ENCODE peak calls at places on chromosomes 13 and 19, in four cellular contexts. One of them, this sample, is unnamed. For H3K79me2, the result is how much of the 10 kb centered on the place peaks cover.

GRCh38 chr19:4474504-4475136 is 2.5 kb downstream of the HDGFL2 start:
- DNase-seq in OCI-LY7: peak
- DNase-seq in HCT116: no peak
- DNase-seq in GM23338: peak
- DNase-seq in this sample: peak

GRCh38 chr13:108682714-108683113 is 53.3 kb downstream of the MYO16 start:
- DNase-seq in OCI-LY7: no peak
- DNase-seq in HCT116: no peak
- DNase-seq in GM23338: no peak
- DNase-seq in this sample: no peak

GRCh38 chr19:41441321-41441945 is 1.5 kb upstream of the ERICH4 start:
- DNase-seq in OCI-LY7: no peak
- DNase-seq in GM23338: no peak
- DNase-seq in HCT116: no peak
- DNase-seq in this sample: no peak

GRCh38 chr13:113045214-113046007 is 60.2 kb upstream of the F7 start:
- DNase-seq in GM23338: no peak
- DNase-seq in OCI-LY7: no peak
- DNase-seq in HCT116: no peak
- DNase-seq in this sample: no peak

GRCh38 chr19:55484571-55485438 is at the start of gene NAT14:
- DNase-seq in HCT116: no peak
- DNase-seq in GM23338: peak
- DNase-seq in OCI-LY7: peak
- DNase-seq in this sample: peak

GRCh38 chr13:30870916-30871712 is 35.0 kb upstream of the MEDAG start:
- DNase-seq in OCI-LY7: no peak
- DNase-seq in GM23338: peak
- DNase-seq in HCT116: no peak
- DNase-seq in this sample: no peak

GRCh38 chr19:12867120-12868099 is 13.8 kb downstream of the DNASE2 start:
- DNase-seq in GM23338: peak
- DNase-seq in HCT116: no peak
- DNase-seq in OCI-LY7: peak
- DNase-seq in this sample: peak

GRCh38 chr19:18117364-18117691 is 19.8 kb downstream of the MAST3 start:
- DNase-seq in GM23338: no peak
- DNase-seq in OCI-LY7: no peak
- DNase-seq in HCT116: no peak
- DNase-seq in this sample: no peak

GRCh38 chr13:97849305-97849704 is 104.2 kb upstream of the IPO5 start:
- DNase-seq in HCT116: peak
- DNase-seq in GM23338: peak
- DNase-seq in OCI-LY7: peak
- DNase-seq in this sample: peak

GRCh38 chr19:44851427-44851826 is 5.3 kb downstream of the NECTIN2 start:
- DNase-seq in GM23338: no peak
- DNase-seq in OCI-LY7: peak
- DNase-seq in HCT116: no peak
- DNase-seq in this sample: no peak

GRCh38 chr13:113415032-113415431 is 38.3 kb downstream of the ADPRHL1 start:
- DNase-seq in GM23338: no peak
- DNase-seq in OCI-LY7: no peak
- DNase-seq in HCT116: no peak
- DNase-seq in this sample: no peak

GRCh38 chr19:33344210-33344609 is 29.3 kb upstream of the CEBPG start:
- DNase-seq in OCI-LY7: no peak
- DNase-seq in HCT116: no peak
- DNase-seq in GM23338: peak
- DNase-seq in this sample: no peak

GRCh38 chr19:23914402-23915286 is at the start of gene ZNF726:
- DNase-seq in HCT116: no peak
- DNase-seq in GM23338: peak
- DNase-seq in OCI-LY7: peak
- DNase-seq in this sample: no peak

GRCh38 chr13:41694902-41695301 is 237.6 kb downstream of the RGCC start:
- DNase-seq in GM23338: no peak
- DNase-seq in OCI-LY7: peak
- DNase-seq in HCT116: peak
- DNase-seq in this sample: peak

GRCh38 chr13:108915634-108916497 is 286.5 kb downstream of the MYO16 start:
- DNase-seq in GM23338: peak
- DNase-seq in HCT116: peak
- DNase-seq in OCI-LY7: no peak
- DNase-seq in this sample: peak

GRCh38 chr13:32468502-32469147 is 40.7 kb upstream of the N4BP2L1 start:
- DNase-seq in HCT116: no peak
- DNase-seq in OCI-LY7: no peak
- DNase-seq in GM23338: no peak
- DNase-seq in this sample: no peak

GRCh38 chr19:51970718-51971117 is 15.9 kb downstream of the ZNF350 start:
- DNase-seq in GM23338: no peak
- DNase-seq in OCI-LY7: no peak
- DNase-seq in HCT116: no peak
- DNase-seq in this sample: no peak

GRCh38 chr19:35069706-35070105 is 28.2 kb downstream of the HPN start:
- DNase-seq in GM23338: no peak
- DNase-seq in OCI-LY7: no peak
- DNase-seq in HCT116: no peak
- DNase-seq in this sample: no peak

GRCh38 chr19:2186071-2186846 is 22.5 kb downstream of the DOT1L start:
- DNase-seq in OCI-LY7: no peak
- DNase-seq in GM23338: no peak
- DNase-seq in HCT116: no peak
- DNase-seq in this sample: peak

GRCh38 chr13:76764916-76765315 is 121.3 kb downstream of the KCTD12 start:
- DNase-seq in HCT116: no peak
- DNase-seq in GM23338: no peak
- DNase-seq in OCI-LY7: no peak
- DNase-seq in this sample: no peak

GRCh38 chr13:106348032-106348431 is 187.4 kb downstream of the EFNB2 start:
- DNase-seq in OCI-LY7: no peak
- DNase-seq in HCT116: peak
- DNase-seq in GM23338: peak
- DNase-seq in this sample: peak

DNA sequence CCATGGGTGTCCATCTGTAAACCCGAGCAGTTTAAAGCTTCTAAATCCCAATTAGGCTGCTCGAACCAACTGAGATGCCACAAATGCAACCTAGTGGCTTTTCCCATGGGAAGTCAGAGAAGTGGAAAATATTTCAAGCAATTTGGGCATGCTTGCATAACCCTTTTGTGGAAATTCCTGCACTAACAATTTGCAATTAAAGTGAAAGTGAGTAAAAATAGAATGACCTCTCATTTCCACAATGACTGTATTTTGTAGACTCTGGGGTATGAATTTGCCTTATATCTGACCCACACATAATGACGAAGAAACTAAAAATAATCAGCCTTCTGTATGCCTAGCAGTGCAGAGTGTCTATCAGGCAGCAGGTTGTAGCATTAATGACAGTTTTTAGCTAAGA is 91.8 kb upstream of the TSC22D1 start:
- DNase-seq in HCT116: no peak
- DNase-seq in OCI-LY7: no peak
- DNase-seq in GM23338: no peak
- DNase-seq in this sample: no peak
- H3K27ac ChIP-seq in HCT116: no peak
- H3K27ac ChIP-seq in OCI-LY7: no peak
- H3K27ac ChIP-seq in GM23338: no peak
- H3K27ac ChIP-seq in this sample: no peak

GRCh38 chr19:48991011-48991609 is 2.0 kb downstream of the GYS1 start:
- DNase-seq in GM23338: no peak
- DNase-seq in HCT116: no peak
- DNase-seq in OCI-LY7: no peak
- DNase-seq in this sample: no peak
- H3K79me2 ChIP-seq in GM23338: under half
- H3K79me2 ChIP-seq in HCT116: under half
- H3K79me2 ChIP-seq in OCI-LY7: under half
- H3K79me2 ChIP-seq in this sample: half or more

GRCh38 chr19:14107581-14108461 is 9.7 kb downstream of the PRKACA start:
- DNase-seq in GM23338: no peak
- DNase-seq in OCI-LY7: no peak
- DNase-seq in HCT116: no peak
- DNase-seq in this sample: no peak
- H3K4me3 ChIP-seq in GM23338: no peak
- H3K4me3 ChIP-seq in OCI-LY7: no peak
- H3K4me3 ChIP-seq in HCT116: no peak
- H3K4me3 ChIP-seq in this sample: no peak

GRCh38 chr13:24269803-24270202 is 39.6 kb upstream of the C1QTNF9 start:
- DNase-seq in GM23338: no peak
- DNase-seq in HCT116: no peak
- DNase-seq in OCI-LY7: no peak
- DNase-seq in this sample: no peak
- H3K27ac ChIP-seq in GM23338: no peak
- H3K27ac ChIP-seq in HCT116: no peak
- H3K27ac ChIP-seq in OCI-LY7: no peak
- H3K27ac ChIP-seq in this sample: no peak

GRCh38 chr19:10892256-10892655 is 20.9 kb downstream of the CARM1 start:
- DNase-seq in OCI-LY7: no peak
- DNase-seq in GM23338: no peak
- DNase-seq in HCT116: no peak
- DNase-seq in this sample: no peak
- H3K79me2 ChIP-seq in OCI-LY7: half or more
- H3K79me2 ChIP-seq in GM23338: half or more
- H3K79me2 ChIP-seq in HCT116: half or more
- H3K79me2 ChIP-seq in this sample: half or more

DNA sequence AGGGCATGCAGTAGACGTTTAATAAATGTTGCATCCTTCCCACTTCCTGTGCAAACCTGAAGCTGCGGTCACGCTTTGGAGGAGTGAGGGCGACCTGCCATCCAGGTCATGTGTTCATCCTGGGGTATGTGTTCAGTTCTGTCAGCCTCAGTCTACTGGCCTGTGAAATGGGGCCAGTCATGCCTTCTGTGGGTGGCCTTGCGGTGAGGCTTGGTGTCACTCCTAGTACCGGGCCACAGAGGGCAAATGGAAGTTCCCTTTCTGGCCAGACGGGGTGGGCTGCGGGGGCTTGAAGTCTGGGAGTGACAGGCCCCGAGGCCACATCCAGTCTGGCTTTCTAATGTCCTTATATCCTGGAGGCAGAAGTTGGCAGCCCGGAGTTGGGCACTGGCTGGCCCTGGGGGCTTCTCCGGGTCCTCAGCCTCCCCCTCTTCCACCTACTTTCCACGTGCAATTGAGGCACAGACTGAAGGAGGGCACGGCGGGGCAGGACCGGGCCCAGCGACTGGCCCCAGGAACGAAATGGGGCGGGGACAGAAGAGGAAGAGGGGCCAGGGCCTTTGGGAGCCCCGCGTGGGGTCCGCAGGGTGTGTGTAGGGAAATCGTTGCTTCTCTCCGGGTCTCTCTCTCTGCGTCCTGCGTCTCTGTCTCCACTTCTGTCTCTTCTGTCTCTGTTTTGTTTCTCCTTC is 11.1 kb downstream of the PDE4A start:
- DNase-seq in OCI-LY7: no peak
- DNase-seq in GM23338: peak
- DNase-seq in HCT116: no peak
- DNase-seq in this sample: no peak
- H3K4me3 ChIP-seq in OCI-LY7: peak
- H3K4me3 ChIP-seq in GM23338: peak
- H3K4me3 ChIP-seq in HCT116: peak
- H3K4me3 ChIP-seq in this sample: peak

GRCh38 chr13:29589234-29589633 is 6.3 kb downstream of the SLC7A1 start:
- DNase-seq in GM23338: no peak
- DNase-seq in OCI-LY7: no peak
- DNase-seq in HCT116: no peak
- DNase-seq in this sample: no peak
- H3K27ac ChIP-seq in GM23338: no peak
- H3K27ac ChIP-seq in OCI-LY7: no peak
- H3K27ac ChIP-seq in HCT116: no peak
- H3K27ac ChIP-seq in this sample: no peak

GRCh38 chr19:38063921-38064320 is 156.9 kb downstream of the SIPA1L3 start:
- DNase-seq in GM23338: no peak
- DNase-seq in HCT116: no peak
- DNase-seq in OCI-LY7: no peak
- DNase-seq in this sample: no peak
- H3K79me2 ChIP-seq in GM23338: under half
- H3K79me2 ChIP-seq in HCT116: under half
- H3K79me2 ChIP-seq in OCI-LY7: under half
- H3K79me2 ChIP-seq in this sample: under half

GRCh38 chr19:6465006-6465405 is 935 bp downstream of the CRB3 start:
- DNase-seq in GM23338: no peak
- DNase-seq in OCI-LY7: no peak
- DNase-seq in HCT116: no peak
- DNase-seq in this sample: peak

GRCh38 chr19:6467384-6467783 is 3.3 kb downstream of the CRB3 start:
- DNase-seq in HCT116: no peak
- DNase-seq in OCI-LY7: no peak
- DNase-seq in GM23338: no peak
- DNase-seq in this sample: no peak

GRCh38 chr19:6466526-6467248 is 2.6 kb downstream of the CRB3 start:
- DNase-seq in GM23338: no peak
- DNase-seq in HCT116: no peak
- DNase-seq in OCI-LY7: no peak
- DNase-seq in this sample: no peak

GRCh38 chr19:6465663-6466062 is 1.6 kb downstream of the CRB3 start:
- DNase-seq in GM23338: no peak
- DNase-seq in HCT116: no peak
- DNase-seq in OCI-LY7: no peak
- DNase-seq in this sample: no peak

GRCh38 chr19:6464070-6464873 is at the start of gene CRB3:
- DNase-seq in GM23338: peak
- DNase-seq in OCI-LY7: no peak
- DNase-seq in HCT116: peak
- DNase-seq in this sample: peak
- H3K4me3 ChIP-seq in GM23338: peak
- H3K4me3 ChIP-seq in OCI-LY7: no peak
- H3K4me3 ChIP-seq in HCT116: peak
- H3K4me3 ChIP-seq in this sample: peak

DNA sequence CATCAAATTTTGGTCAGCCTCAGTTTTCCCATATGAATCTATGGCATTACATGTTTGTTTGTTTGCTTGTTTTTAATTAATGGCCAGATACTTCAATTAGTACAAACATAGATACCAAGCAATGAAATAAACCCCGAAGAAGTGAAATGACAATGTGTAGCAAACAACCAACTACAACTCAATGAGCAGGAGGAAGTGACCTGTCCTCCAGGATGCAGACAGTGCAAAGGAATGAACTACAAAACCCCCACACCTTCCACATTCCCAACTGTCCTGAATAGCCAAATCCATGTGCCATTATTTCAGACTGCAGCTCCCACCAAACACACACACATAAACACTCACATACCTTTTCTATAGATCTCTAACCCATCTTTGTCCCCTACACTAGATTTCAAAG is 45.0 kb upstream of the FAM124A start:
- DNase-seq in OCI-LY7: no peak
- DNase-seq in HCT116: no peak
- DNase-seq in GM23338: no peak
- DNase-seq in this sample: no peak
- H3K27ac ChIP-seq in OCI-LY7: no peak
- H3K27ac ChIP-seq in HCT116: no peak
- H3K27ac ChIP-seq in GM23338: peak
- H3K27ac ChIP-seq in this sample: no peak